ENCODE peak calls at places on chromosomes 5 and 9, in seven cellular contexts. L, U, O, P, T, I and G are unnamed samples.

GRCh38 chr5:181005791-181006190 is 17.1 kb downstream of the BTNL3 start:
- DNase-seq in O (no peak), L (no peak), T (no peak), I (no peak), P (no peak), U (no peak), G (no peak)

GRCh38 chr5:121974261-121974660 is 12.5 kb downstream of the SRFBP1 start:
- DNase-seq in P (peak; percentile 15), U (no peak), I (no peak), O (no peak), T (no peak), L (no peak), G (no peak)

GRCh38 chr5:143019157-143019556 is 249.0 kb downstream of the ARHGAP26 start:
- DNase-seq in P (no peak), I (no peak), U (no peak), T (no peak), L (no peak), O (no peak), G (no peak)

GRCh38 chr5:132394681-132395259 is 25.3 kb downstream of the SLC22A5 start:
- DNase-seq in O (no peak), U (no peak), P (no peak), I (no peak), L (no peak), T (peak; percentile 58), G (no peak)

GRCh38 chr5:50559955-50560354 is 106.5 kb upstream of the PARP8 start:
- DNase-seq in I (no peak), P (no peak), U (no peak), O (no peak), L (no peak), T (no peak), G (no peak)

GRCh38 chr5:16702964-16703363 is 86.2 kb upstream of the RETREG1 start:
- DNase-seq in U (no peak), O (no peak), T (no peak), L (no peak), I (no peak), P (peak; percentile 24), G (no peak)

GRCh38 chr9:31597977-31598376 is 786.5 kb upstream of the ACO1 start:
- DNase-seq in O (no peak), U (no peak), I (no peak), L (no peak), T (no peak), P (no peak), G (no peak)

GRCh38 chr9:95189230-95190098 is 128.0 kb downstream of the FANCC start:
- DNase-seq in T (peak; percentile 64), L (no peak), U (no peak), O (no peak), I (no peak), P (no peak), G (no peak)

GRCh38 chr5:51227963-51228515 is 155.2 kb upstream of the ISL1 start:
- DNase-seq in L (no peak), U (no peak), T (no peak), I (no peak), P (peak; percentile 19), O (no peak), G (no peak)

DNA sequence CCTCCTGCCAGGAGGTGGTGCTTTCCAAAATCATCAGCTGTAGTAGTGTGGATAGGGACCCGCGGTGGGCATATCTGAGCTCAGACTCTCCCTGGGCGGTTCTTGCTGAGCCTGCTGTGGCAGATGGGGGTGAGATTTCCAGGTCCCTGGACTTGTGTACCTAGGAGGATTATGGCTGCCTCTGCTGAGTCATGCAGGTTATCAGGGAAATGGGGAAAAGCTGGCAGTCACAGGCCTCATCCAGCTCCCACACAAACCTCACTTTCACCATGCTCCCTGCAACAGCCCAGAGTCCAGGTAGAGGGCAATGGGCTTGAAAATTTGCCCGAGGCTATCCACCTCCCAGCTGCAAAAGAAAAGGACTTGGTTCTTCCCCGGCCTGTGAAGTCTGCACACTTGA is 23.4 kb upstream of the MAMDC2 start:
- DNase-seq in I (no peak), T (peak; percentile 14), U (no peak), P (peak; percentile 14), O (no peak), L (no peak), G (no peak)
- H3K27ac ChIP-seq in I (no peak overlapping the region), T (no peak overlapping the region), U (no peak overlapping the region), P (no peak overlapping the region), O (no peak overlapping the region), L (no peak overlapping the region), G (no peak overlapping the region)

GRCh38 chr9:91736311-91736710 is 213.7 kb downstream of the ROR2 start:
- DNase-seq in U (no peak), L (no peak), O (no peak), T (no peak), I (no peak), P (no peak), G (no peak)

GRCh38 chr9:91732187-91733005 is 217.6 kb downstream of the ROR2 start:
- DNase-seq in P (no peak), U (no peak), L (no peak), O (no peak), T (no peak), I (no peak), G (no peak)

GRCh38 chr9:91730806-91731205 is 219.2 kb downstream of the ROR2 start:
- DNase-seq in T (no peak), O (no peak), P (no peak), I (no peak), L (no peak), U (no peak), G (no peak)

GRCh38 chr9:91734371-91734981 is 215.6 kb downstream of the ROR2 start:
- DNase-seq in P (peak; percentile 75), L (peak; percentile 81), U (peak; percentile 85), O (peak; percentile 47), T (peak; percentile 71), I (peak; percentile 17), G (peak; percentile 45)

DNA sequence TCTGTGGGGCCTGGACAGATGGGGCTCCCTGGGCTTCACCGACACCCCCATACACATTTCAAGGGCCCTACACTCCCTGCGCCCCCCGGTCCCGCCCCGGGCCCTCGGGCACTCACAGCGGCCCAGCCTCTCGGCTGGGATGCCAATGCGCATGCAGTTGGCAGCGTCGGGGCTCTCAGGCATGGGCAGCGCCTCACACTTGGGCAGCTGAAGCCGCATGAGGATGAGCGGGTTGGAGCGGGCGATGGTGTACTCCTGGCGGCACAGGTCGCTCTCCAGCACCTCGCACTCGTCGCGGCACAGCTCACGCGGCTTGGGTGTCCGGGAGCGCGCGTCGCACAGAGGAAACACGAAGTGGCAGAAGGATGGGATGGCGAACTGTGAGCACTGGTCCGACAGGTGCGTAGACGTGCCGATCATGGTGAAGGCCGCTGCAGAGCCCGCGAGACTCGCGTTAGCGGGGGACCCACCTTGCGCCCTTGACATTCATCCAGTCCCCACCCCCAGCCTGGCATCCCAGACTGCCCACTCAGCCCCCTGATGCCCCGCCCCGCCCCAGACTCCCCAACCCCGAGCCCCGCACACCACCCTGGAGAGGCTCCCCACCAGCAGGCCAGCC is 216.9 kb downstream of the ROR2 start:
- DNase-seq in U (no peak), O (no peak), T (no peak), L (no peak), P (no peak), I (no peak), G (no peak)
- H3K27ac ChIP-seq in U (no peak overlapping the region), O (no peak overlapping the region), T (no peak overlapping the region), L (no peak overlapping the region), P (no peak overlapping the region), I (no peak overlapping the region), G (no peak overlapping the region)

GRCh38 chr9:130466537-130467217 is 21.9 kb downstream of the ASS1 start:
- DNase-seq in L (no peak), T (no peak), U (no peak), I (no peak), P (no peak), O (no peak), G (no peak)

GRCh38 chr9:130467371-130467770 is 22.6 kb downstream of the ASS1 start:
- DNase-seq in L (no peak), P (peak; percentile 55), U (no peak), O (no peak), T (no peak), I (no peak), G (no peak)

GRCh38 chr9:130470269-130470668 is 25.5 kb downstream of the ASS1 start:
- DNase-seq in L (no peak), I (no peak), P (no peak), U (no peak), O (no peak), T (no peak), G (no peak)

GRCh38 chr9:130470950-130471349 is 26.2 kb downstream of the ASS1 start:
- DNase-seq in L (no peak), P (no peak), U (no peak), I (no peak), T (no peak), O (no peak), G (no peak)

GRCh38 chr9:130468566-130468965 is 23.8 kb downstream of the ASS1 start:
- DNase-seq in I (no peak), L (no peak), T (no peak), P (no peak), U (no peak), O (no peak), G (no peak)
- H3K27ac ChIP-seq in I (no peak overlapping the region), L (no peak overlapping the region), T (no peak overlapping the region), P (no peak overlapping the region), U (no peak overlapping the region), O (no peak overlapping the region), G (no peak overlapping the region)

GRCh38 chr5:9058161-9058560 is 487.7 kb downstream of the SEMA5A start:
- DNase-seq in U (no peak), T (no peak), L (no peak), I (no peak), P (no peak), O (no peak), G (no peak)

GRCh38 chr5:9058666-9059065 is 487.2 kb downstream of the SEMA5A start:
- DNase-seq in O (no peak), I (no peak), T (no peak), U (no peak), P (no peak), L (no peak), G (no peak)

GRCh38 chr5:9062873-9063272 is 483.0 kb downstream of the SEMA5A start:
- DNase-seq in T (peak; percentile 68), I (no peak), O (no peak), U (no peak), L (no peak), P (no peak), G (no peak)

GRCh38 chr5:9057406-9058000 is 488.4 kb downstream of the SEMA5A start:
- DNase-seq in P (no peak), I (no peak), T (no peak), U (no peak), L (no peak), O (no peak), G (no peak)

DNA sequence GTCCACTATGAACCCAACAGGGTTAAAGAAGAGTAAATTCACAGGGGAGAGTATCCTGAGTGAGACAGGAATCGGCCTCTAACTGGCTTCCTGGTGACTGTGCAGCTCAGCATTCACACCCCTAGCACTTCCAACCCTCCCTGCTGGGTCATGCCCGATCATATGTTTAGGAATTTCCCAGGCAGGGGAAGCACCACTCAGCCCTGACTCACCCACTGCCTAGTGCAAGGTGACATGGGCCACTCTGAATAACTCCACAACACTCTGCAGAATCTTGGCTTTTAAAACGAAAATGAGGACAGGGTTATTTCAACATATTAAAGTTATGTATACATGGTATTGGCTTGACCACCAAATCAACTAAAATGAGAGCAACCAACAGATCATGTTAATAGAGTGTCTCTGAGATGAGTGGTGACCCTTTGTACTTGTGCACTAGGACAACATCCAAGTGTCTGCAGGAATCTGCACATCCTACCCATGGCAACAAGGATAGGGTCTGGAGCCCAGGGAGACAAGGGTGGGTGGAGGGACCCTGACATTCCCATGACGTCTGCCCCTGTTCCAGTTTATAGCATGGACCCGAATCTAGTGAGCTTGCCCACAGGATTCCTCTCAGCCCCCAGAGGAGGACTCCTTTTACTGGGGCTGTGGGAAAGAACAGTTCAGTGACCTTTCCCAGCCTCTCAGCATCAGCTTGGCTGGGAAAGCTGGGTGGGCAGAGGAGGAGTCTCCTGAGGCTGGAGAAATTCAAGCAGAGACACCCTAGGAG is 485.8 kb downstream of the SEMA5A start:
- DNase-seq in U (no peak), I (no peak), T (peak; percentile 37), P (no peak), O (no peak), L (peak; percentile 55), G (no peak)
- H3K27ac ChIP-seq in U (no peak overlapping the region), I (no peak overlapping the region), T (no peak overlapping the region), P (no peak overlapping the region), O (no peak overlapping the region), L (peak overlapping the region; percentile 20), G (no peak overlapping the region)